ENCODE peak calls at places on chromosome 15, in five cellular contexts. U is Peyer's patch, M is suprapubic skin, Y is stomach, Z is transverse colon. G is an unnamed sample.

GRCh38 chr15:93180656-93181055 is 91.6 kb upstream of the RGMA start:
- DNase-seq in U (no peak), M (no peak), Y (no peak), Z (no peak), G (peak)

GRCh38 chr15:60993008-60993407 is 236.1 kb downstream of the RORA start:
- DNase-seq in U (no peak), M (no peak), Y (no peak), Z (no peak), G (no peak)

GRCh38 chr15:66827039-66827697 is 125.1 kb downstream of the SMAD6 start:
- DNase-seq in U (no peak), M (peak), Y (no peak), Z (no peak), G (no peak)

GRCh38 chr15:34869110-34869509 is 73.8 kb upstream of the ACTC1 start:
- DNase-seq in U (no peak), M (no peak), Y (no peak), Z (no peak), G (no peak)

GRCh38 chr15:80823120-80823519 is 44.0 kb downstream of the CEMIP start:
- DNase-seq in U (no peak), M (no peak), Y (no peak), Z (no peak), G (no peak)

GRCh38 chr15:57476533-57476975 is 100.2 kb downstream of the CGNL1 start:
- DNase-seq in U (no peak), M (no peak), Y (no peak), Z (no peak), G (no peak)

GRCh38 chr15:65634381-65634780 is 12.6 kb downstream of the SLC24A1 start:
- DNase-seq in U (no peak), M (no peak), Y (no peak), Z (no peak), G (no peak)

GRCh38 chr15:88630141-88630721 is 8.6 kb upstream of the ISG20 start:
- DNase-seq in U (peak), M (no peak), Y (peak), Z (peak), G (no peak)

GRCh38 chr15:77580991-77581682 is 51.6 kb downstream of the LINGO1 start:
- DNase-seq in U (no peak), M (no peak), Y (peak), Z (no peak), G (peak)

GRCh38 chr15:95609096-95609495 is 721.4 kb upstream of the NR2F2 start:
- DNase-seq in U (no peak), M (no peak), Y (no peak), Z (no peak), G (no peak)

GRCh38 chr15:58056015-58056414 is 9.5 kb downstream of the ALDH1A2 start:
- DNase-seq in U (no peak), M (no peak), Y (no peak), Z (no peak), G (no peak)

GRCh38 chr15:69164807-69165636 is 4.6 kb downstream of the GLCE start:
- DNase-seq in U (no peak), M (no peak), Y (no peak), Z (no peak), G (no peak)

GRCh38 chr15:76866008-76866407 is 39.1 kb downstream of the SCAPER start:
- DNase-seq in U (no peak), M (no peak), Y (no peak), Z (no peak), G (no peak)

GRCh38 chr15:59501531-59502113 is 63.6 kb downstream of the FAM81A start:
- DNase-seq in U (no peak), M (no peak), Y (peak), Z (peak), G (no peak)

GRCh38 chr15:42707873-42708544 is 28.9 kb downstream of the CDAN1 start:
- DNase-seq in U (no peak), M (no peak), Y (no peak), Z (no peak), G (no peak)

GRCh38 chr15:74383286-74383685 is 15.8 kb upstream of the CYP11A1 start:
- DNase-seq in U (peak), M (no peak), Y (no peak), Z (no peak), G (no peak)

GRCh38 chr15:36177590-36178281 is 401.7 kb upstream of the CDIN1 start:
- DNase-seq in U (no peak), M (no peak), Y (no peak), Z (no peak), G (no peak)

GRCh38 chr15:23003736-23004135 is 23.6 kb upstream of the CYFIP1 start:
- DNase-seq in U (no peak), M (no peak), Y (no peak), Z (no peak), G (peak)

GRCh38 chr15:23002920-23003319 is 22.8 kb upstream of the CYFIP1 start:
- DNase-seq in U (no peak), M (no peak), Y (no peak), Z (no peak), G (peak)
- TF ChIP-seq POLR2A in U (no peak), M (no peak), Y (no peak), Z (no peak), G (no peak)

GRCh38 chr15:40550381-40551037 is 14.3 kb downstream of the CCDC32 start:
- DNase-seq in U (no peak), M (no peak), Y (no peak), Z (no peak), G (no peak)
- TF ChIP-seq CTCF in U (no peak), M (no peak), Y (no peak), Z (no peak), G (no peak)

GRCh38 chr15:31973197-31973596 is 57.1 kb upstream of the CHRNA7 start:
- DNase-seq in U (no peak), M (no peak), Y (no peak), Z (no peak), G (no peak)

GRCh38 chr15:31977138-31977537 is 53.2 kb upstream of the CHRNA7 start:
- DNase-seq in U (no peak), M (no peak), Y (no peak), Z (no peak), G (no peak)

GRCh38 chr15:31974154-31974794 is 56.0 kb upstream of the CHRNA7 start:
- DNase-seq in U (no peak), M (no peak), Y (no peak), Z (no peak), G (no peak)

GRCh38 chr15:31975446-31976229 is 54.7 kb upstream of the CHRNA7 start:
- DNase-seq in U (peak), M (no peak), Y (no peak), Z (peak), G (peak)

GRCh38 chr15:31974855-31975421 is 55.4 kb upstream of the CHRNA7 start:
- DNase-seq in U (no peak), M (no peak), Y (no peak), Z (peak), G (peak)
- H3K4me3 ChIP-seq in U (no peak), M (peak), Y (peak), Z (peak), G (no peak)

GRCh38 chr15:44727462-44728231 is 8.7 kb upstream of the TRIM69 start:
- DNase-seq in U (no peak), M (no peak), Y (no peak), Z (no peak), G (no peak)

GRCh38 chr15:44726568-44727461 is 9.5 kb upstream of the TRIM69 start:
- DNase-seq in U (no peak), M (no peak), Y (peak), Z (peak), G (peak)

GRCh38 chr15:44729394-44729913 is 6.9 kb upstream of the TRIM69 start:
- DNase-seq in U (no peak), M (peak), Y (peak), Z (peak), G (peak)

GRCh38 chr15:44726136-44726535 is 10.2 kb upstream of the TRIM69 start:
- DNase-seq in U (no peak), M (no peak), Y (no peak), Z (no peak), G (peak)

DNA sequence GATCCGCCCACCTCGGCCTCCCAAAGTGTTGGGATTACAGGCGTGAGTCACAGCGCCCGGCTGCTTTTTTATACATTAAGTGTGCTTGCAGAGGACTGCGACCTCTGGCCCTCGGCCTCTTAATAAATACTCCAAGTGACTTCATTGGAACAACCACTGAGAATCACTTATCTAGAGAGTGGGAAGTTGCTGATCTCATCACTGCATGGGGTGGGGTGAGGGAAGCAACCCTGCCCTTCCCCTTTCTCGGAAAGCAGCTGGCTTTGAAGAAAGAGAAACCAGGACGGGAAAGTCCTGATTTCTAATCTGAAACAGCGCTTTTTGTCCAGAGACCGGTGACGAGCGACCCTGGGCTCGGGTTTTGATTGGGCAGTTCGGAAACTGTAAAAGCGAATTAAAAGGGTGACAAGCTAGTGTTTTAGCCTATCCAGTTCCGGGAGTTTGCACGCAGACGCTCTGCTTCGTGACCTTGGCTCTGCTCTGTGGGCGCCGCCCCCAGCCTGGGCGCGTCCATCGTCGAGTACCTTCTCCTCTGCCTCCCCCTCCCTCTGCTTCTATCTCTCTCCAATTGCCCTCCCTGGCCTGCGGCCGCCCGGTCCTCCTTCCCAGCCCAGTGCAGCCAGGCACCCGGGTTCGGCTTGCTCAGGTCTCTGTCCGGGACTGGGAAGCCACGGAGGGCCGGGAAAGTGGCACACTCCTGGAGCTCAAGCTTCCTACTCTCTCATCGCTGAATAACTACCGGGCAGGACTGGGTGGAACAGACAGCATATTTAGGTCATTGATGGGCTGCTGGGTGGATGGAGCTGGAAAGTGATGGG is 7.5 kb upstream of the TRIM69 start:
- DNase-seq in U (peak), M (peak), Y (peak), Z (peak), G (peak)
- TF ChIP-seq POLR2A in U (peak), M (peak), Y (peak), Z (peak), G (no peak)

DNA sequence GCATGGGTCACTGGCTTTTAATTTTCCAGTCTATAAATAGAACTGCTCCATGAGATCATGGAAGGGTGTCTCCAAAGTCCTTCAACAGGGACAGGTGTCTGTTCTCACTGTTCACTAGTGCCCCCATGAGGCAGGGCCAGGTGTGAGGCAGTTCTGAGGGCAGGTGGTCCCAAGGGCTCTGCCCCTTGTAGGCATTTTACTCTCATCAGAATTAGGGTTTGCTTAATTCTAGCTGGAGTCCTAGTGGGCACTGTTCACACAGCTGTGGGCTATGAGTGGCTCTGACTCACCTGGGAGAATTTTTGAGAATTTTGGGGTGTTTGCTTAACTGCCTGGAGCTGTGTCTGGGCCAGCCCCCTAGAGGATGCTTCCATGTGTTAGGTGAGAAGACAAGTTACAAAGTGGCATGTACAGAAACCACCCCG is 248.0 kb upstream of the LYSMD4 start:
- DNase-seq in U (no peak), M (no peak), Y (no peak), Z (no peak), G (no peak)
- TF ChIP-seq CTCF in U (no peak), M (no peak), Y (no peak), Z (no peak), G (no peak)

GRCh38 chr15:39770748-39771689 is 11.6 kb downstream of the FSIP1 start:
- DNase-seq in U (no peak), M (no peak), Y (no peak), Z (no peak), G (no peak)
- H3K4me3 ChIP-seq in U (no peak), M (no peak), Y (no peak), Z (peak), G (no peak)

GRCh38 chr15:30992465-30992864 is 1.0 kb upstream of the MTMR10 start:
- DNase-seq in U (no peak), M (no peak), Y (no peak), Z (no peak), G (no peak)

GRCh38 chr15:30990451-30991300 is 752 bp downstream of the MTMR10 start:
- DNase-seq in U (no peak), M (no peak), Y (no peak), Z (peak), G (no peak)

GRCh38 chr15:30992073-30992363 is 590 bp upstream of the MTMR10 start:
- DNase-seq in U (no peak), M (peak), Y (no peak), Z (no peak), G (no peak)

GRCh38 chr15:30990036-30990435 is 1.4 kb downstream of the MTMR10 start:
- DNase-seq in U (no peak), M (no peak), Y (no peak), Z (no peak), G (no peak)

DNA sequence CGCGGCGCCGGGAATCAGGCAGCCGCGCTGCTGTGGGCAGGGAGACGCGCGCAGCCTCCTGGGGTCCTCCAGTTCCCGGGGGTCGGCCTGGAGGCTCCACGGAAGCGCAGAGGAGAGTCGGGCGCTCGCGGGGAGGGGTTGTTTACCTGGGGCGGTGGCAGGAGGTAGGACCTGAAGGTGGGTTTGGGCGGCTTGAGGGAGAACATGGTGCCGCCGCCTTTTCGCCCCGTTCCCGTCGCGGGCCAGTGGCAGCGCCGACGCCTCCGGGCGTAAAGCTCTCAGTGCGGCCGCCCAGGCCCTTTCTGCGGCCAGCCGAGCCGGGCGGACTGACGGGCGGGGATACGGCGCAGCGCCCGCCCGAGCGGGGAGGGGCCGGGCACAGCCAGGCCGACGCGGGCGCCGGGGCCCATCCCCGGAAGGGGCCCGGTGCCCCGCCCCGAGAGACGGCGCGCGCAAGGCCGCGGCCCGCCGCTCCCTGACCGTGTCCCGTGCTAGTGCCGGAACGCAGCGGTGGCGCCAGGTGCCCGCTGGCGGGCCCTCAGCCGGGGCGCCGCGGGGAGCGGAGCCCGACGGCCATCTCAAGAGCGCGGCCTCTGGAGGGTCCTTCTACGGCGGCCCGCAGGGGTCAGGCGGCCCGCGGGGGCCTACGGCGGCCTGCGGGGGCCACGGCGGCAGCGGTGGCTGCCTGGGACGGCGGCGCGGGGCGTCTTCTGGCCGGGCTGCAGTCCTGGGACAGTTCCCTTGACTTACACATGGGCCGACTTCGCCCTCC is at the start of gene MTMR10:
- DNase-seq in U (peak), M (peak), Y (peak), Z (peak), G (peak)
- TF ChIP-seq POLR2A in U (peak), M (peak), Y (peak), Z (peak), G (no peak)

DNA sequence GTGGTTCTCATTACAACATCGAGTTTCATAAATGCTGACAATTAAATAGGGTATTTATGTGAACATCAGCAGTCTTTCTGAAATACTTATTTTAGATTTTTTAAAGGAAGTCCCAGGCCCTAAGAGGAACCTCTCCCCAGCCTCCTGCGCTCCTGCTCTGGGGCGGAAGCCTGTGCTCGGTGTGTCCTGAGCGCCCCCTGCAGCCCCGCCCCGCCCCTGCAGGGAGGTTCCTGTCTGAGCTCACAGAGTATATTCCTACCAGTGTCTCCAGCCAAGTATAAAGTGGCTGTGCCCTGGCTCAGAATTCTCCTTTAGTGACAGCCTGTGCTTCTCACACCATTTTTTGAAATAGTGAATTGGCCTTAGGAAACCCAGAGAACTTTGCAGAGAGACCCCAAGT is 567.9 kb downstream of the GOLGA6L6 start:
- DNase-seq in U (no peak), M (no peak), Y (no peak), Z (no peak), G (no peak)
- TF ChIP-seq CTCF in U (no peak), M (no peak), Y (no peak), Z (no peak), G (no peak)

DNA sequence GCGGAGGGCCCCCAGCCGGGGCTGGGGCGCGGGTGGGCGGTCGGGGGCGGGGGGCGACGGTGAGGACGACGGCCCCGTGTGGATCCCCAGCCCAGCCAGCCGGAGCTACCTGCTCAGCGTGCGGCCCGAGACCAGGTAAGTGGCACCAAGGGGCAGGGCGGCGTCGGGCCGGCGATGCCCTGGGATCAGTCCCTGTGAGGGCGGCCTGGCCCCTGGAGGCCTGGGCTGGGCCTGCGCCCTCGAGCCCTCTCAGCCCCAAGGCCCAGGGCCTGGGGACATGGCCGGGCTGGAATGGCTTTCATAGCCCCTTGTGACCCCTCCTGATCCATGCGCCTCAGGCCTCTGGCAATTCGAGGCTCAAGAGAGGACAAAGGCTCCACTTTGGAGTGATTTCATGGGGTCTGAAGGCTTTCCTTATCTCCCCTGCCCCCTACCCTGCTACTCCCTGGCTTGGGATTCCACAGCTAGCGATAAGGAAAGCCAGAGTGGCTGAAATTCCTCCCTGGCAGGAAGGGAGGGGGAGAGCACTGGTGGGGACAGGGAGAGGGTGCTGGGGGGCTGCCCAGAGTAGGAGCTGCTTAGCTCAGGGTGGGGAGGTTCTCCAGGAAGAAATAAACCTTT is 415 bp downstream of the ALPK3 start:
- DNase-seq in U (no peak), M (no peak), Y (no peak), Z (no peak), G (peak)
- H3K4me3 ChIP-seq in U (no peak), M (peak), Y (peak), Z (peak), G (no peak)

GRCh38 chr15:99250494-99251435 is 516 bp upstream of the LRRC28 start:
- DNase-seq in U (peak), M (peak), Y (peak), Z (peak), G (peak)
- TF ChIP-seq POLR2A in U (peak), M (peak), Y (peak), Z (peak), G (no peak)